ENCODE peak calls at places on chromosome 6, in nine cellular contexts. I, S, C, J, N, L, T, D and X are unnamed samples.

GRCh38 chr6:157066781-157067491 is 256.4 kb downstream of the TMEM242 start:
- DNase-seq in I (no peak), S (no peak), C (no peak), J (no peak), N (no peak), L (no peak), T (no peak), D (no peak), X (no peak)

GRCh38 chr6:158941246-158941645 is 58.8 kb downstream of the RSPH3 start:
- DNase-seq in I (no peak), S (no peak), C (no peak), J (no peak), N (no peak), L (no peak), T (no peak), D (no peak), X (no peak)

GRCh38 chr6:161372422-161372793 is 98.5 kb upstream of the AGPAT4 start:
- DNase-seq in I (no peak), S (no peak), C (no peak), J (no peak), N (no peak), L (no peak), T (no peak), D (no peak), X (no peak)

GRCh38 chr6:43386492-43386891 is 17.0 kb upstream of the ZNF318 start:
- DNase-seq in I (no peak), S (no peak), C (no peak), J (no peak), N (no peak), L (no peak), T (no peak), D (no peak), X (no peak)

GRCh38 chr6:44129841-44130322 is 2.5 kb downstream of the TMEM63B start:
- DNase-seq in I (no peak), S (no peak), C (no peak), J (no peak), N (no peak), L (no peak), T (no peak), D (no peak), X (no peak)

GRCh38 chr6:78243519-78243918 is 590.7 kb downstream of the MEI4 start:
- DNase-seq in I (no peak), S (no peak), C (no peak), J (no peak), N (no peak), L (no peak), T (no peak), D (no peak), X (no peak)

GRCh38 chr6:40822619-40823018 is 216.4 kb downstream of the UNC5CL start:
- DNase-seq in I (no peak), S (no peak), C (no peak), J (no peak), N (no peak), L (no peak), T (no peak), D (no peak), X (no peak)

GRCh38 chr6:30960907-30961673 is 20.3 kb downstream of the MUCL3 start:
- DNase-seq in I (no peak), S (no peak), C (no peak), J (no peak), N (no peak), L (no peak), T (peak; percentile 53), D (no peak), X (no peak)

GRCh38 chr6:79797912-79798311 is 149.4 kb downstream of the ELOVL4 start:
- DNase-seq in I (no peak), S (no peak), C (no peak), J (no peak), N (no peak), L (no peak), T (no peak), D (no peak), X (no peak)

GRCh38 chr6:132199343-132199742 is 201.9 kb downstream of the MOXD1 start:
- DNase-seq in I (no peak), S (no peak), C (no peak), J (no peak), N (no peak), L (no peak), T (no peak), D (no peak), X (no peak)

DNA sequence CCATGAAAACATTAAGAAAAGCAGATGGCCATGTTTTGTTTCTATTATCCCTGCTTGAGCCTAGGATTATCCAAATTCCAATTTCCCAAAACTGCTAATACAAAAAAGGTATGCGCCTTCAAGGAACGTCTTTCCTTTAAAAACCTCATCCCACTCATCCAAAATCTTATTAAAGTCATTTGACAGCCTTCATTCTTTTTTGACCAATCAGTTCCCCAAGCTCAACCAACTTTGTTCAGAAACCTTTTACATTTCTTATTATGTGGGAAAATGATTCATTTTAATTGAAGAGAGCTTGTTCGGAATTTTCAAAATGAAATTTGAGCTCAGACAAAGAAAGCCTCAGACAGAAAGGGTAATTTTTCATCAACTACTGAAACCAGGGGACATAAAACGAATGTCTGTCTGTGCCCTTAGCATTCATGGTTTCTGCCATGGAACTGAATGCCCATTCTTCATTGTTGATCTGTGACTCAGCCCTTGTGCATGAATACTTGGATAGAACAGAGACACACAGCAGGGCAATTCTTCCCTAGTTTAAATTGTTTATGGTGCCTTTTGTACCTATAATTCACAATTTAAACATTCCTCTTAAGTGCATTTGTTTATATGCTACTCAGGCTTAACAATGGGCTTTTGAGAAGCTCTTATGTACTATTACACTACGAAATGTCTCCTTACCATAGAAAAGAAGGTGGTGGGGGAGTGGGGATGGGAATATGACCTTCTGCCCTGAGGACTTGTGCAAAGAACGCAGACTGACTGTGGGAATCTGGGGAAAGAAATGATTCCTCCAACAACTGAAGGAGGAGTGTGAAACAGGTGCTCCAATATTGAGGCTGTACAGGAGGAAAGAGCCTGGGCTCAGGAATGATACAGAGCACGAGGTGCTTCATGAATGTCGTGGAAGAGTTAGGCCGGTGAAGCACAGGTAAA is 49.8 kb upstream of the ERVFRD-1 start:
- DNase-seq in I (no peak), S (no peak), C (no peak), J (no peak), N (no peak), L (no peak), T (no peak), D (peak; percentile 73), X (no peak)
- H3K4me3 ChIP-seq in I (no peak overlapping the region), S (no peak overlapping the region), C (no peak overlapping the region), J (no peak overlapping the region), N (no peak overlapping the region), L (no peak overlapping the region), T (no peak overlapping the region), D (no peak overlapping the region), X (no peak overlapping the region)

GRCh38 chr6:8137529-8137939 is 35.2 kb upstream of the EEF1E1 start:
- DNase-seq in I (no peak), S (no peak), C (no peak), J (no peak), N (no peak), L (no peak), T (no peak), D (no peak), X (no peak)

GRCh38 chr6:8131265-8131897 is 29.0 kb upstream of the EEF1E1 start:
- DNase-seq in I (peak; percentile 86), S (peak; percentile 31), C (peak; percentile 24), J (peak; percentile 15), N (peak; percentile 16), L (peak; percentile 36), T (peak; percentile 45), D (peak; percentile 70), X (no peak)

GRCh38 chr6:8139451-8139850 is 37.1 kb upstream of the EEF1E1 start:
- DNase-seq in I (no peak), S (no peak), C (no peak), J (no peak), N (no peak), L (no peak), T (no peak), D (no peak), X (no peak)

GRCh38 chr6:8132130-8132529 is 29.8 kb upstream of the EEF1E1 start:
- DNase-seq in I (no peak), S (no peak), C (no peak), J (no peak), N (no peak), L (no peak), T (no peak), D (no peak), X (no peak)

DNA sequence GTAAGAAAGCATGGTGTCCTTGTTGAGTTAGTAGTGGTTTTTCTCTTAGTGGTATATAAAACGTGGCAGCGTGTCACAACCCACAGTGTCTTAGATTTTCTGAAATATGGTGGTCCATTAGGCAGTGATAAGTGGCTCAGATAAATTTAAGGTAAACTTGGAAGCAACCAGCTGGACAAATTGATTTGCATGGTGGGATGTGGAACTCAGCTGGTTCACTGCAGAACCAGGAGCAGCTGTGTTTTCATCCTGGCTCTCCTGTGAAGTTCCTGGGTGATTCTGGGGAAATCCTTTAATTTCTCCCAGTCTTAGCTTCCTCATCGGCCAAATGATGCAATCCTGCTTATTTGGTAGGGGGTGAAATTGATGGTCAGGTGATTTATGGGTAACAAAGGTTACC is 32.9 kb upstream of the EEF1E1 start:
- DNase-seq in I (no peak), S (no peak), C (no peak), J (no peak), N (no peak), L (no peak), T (no peak), D (no peak), X (no peak)
- H3K4me3 ChIP-seq in I (no peak overlapping the region), S (no peak overlapping the region), C (no peak overlapping the region), J (no peak overlapping the region), N (no peak overlapping the region), L (no peak overlapping the region), T (no peak overlapping the region), D (no peak overlapping the region), X (no peak overlapping the region)

GRCh38 chr6:27650620-27651370 is 177.9 kb upstream of the ZNF184 start:
- DNase-seq in I (peak; percentile 95), S (peak; percentile 70), C (no peak), J (no peak), N (no peak), L (no peak), T (peak; percentile 64), D (peak; percentile 88), X (no peak)
- H3K4me3 ChIP-seq in I (peak overlapping the region; percentile 66), S (peak overlapping the region; percentile 94), C (no peak overlapping the region), J (no peak overlapping the region), N (no peak overlapping the region), L (no peak overlapping the region), T (peak overlapping the region; percentile 57), D (peak overlapping the region; percentile 38), X (no peak overlapping the region)

DNA sequence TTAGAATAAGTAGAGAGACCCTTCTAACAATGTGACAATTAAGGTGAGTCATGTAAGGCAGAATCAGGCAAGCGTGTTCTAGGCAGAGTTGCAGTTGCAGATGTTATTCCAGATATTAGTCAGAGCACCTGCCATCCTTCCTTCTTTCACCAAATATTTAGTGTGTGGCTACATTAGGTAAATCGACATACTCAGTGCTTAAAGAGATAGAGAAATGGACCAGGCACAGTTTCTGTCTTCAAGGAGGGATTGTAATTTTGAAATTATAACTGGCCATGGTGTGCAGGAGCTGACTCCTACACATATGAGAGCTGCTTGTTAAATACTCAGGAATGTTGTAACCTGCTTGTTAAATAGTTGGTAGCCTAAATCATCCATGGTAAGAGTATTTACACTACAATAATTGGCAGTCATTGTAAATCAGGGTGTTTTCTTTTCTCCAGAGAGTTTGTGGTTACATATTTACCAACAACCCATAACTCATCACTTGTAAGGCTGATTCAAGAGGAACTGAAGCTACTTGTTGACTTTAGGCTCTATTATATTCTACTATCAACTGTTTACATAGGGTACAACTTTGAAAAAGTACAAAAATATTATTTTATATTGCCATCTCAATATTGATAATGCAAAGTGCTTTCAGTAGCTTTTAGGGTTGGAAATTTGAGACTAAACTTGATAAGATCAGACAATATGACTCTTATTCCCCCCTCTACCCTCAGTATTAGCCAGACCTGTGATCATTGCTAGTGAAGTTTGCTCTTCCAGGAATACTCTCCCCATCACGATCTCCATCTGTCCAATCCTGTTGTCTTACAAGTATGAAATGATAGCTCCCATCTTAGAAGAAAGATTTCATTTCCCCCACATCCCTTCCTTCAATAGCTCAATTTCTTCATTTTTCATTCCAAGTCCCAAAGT is 607.1 kb downstream of the COL12A1 start:
- DNase-seq in I (no peak), S (no peak), C (no peak), J (no peak), N (no peak), L (no peak), T (peak; percentile 48), D (no peak), X (no peak)
- H3K4me3 ChIP-seq in I (no peak overlapping the region), S (no peak overlapping the region), C (no peak overlapping the region), J (no peak overlapping the region), N (no peak overlapping the region), L (no peak overlapping the region), T (no peak overlapping the region), D (no peak overlapping the region), X (no peak overlapping the region)